ENCODE peak calls at places on chromosome 22, in ten cellular contexts. S is GDM1; L is T-helper 9 cell; K is NCI-H1092 treated with DMSO at 0.1 percent for 48 hours; J is activated T-helper 1 cell treated with anti-CD3 and anti-CD28 coated beads, Interleukin-12 subunit alpha, Interleukin-12 subunit beta, Interleukin-2, Interleukin-4 antibody, amounts not matched to agents 30 ng/mL and 10 ng/mL and 1 ng/mL, durations not matched to agents 14 hours and 24 hours and 36 hours; W is transverse colon; O is C1 segment of cervical spinal cord; H is stimulated activated CD4-positive, alpha-beta T cell treated with anti-CD3 and anti-CD28 coated beads, TNF-alpha, amount 100 ng/mL, for 24 hours; N is activated naive CD4-positive, alpha-beta T cell treated with anti-CD3 and anti-CD28 coated beads, Interleukin-2, amount 10 ng/mL, durations not matched to agents 7 days and 5 days; M is activated effector memory CD4-positive, alpha-beta T cell treated with anti-CD3 and anti-CD28 coated beads, Interleukin-2, amount 50 U/mL, for 16 hours. D is an unnamed sample.

GRCh38 chr22:38716271-38716670 is 10.5 kb downstream of the GTPBP1 start:
- DNase-seq in W (peak), O (no peak), H (no peak), J (no peak), N (no peak), M (no peak), L (no peak), K (no peak), S (no peak), D (no peak)

GRCh38 chr22:49418341-49418894 is 409.3 kb downstream of the BRD1 start:
- DNase-seq in M (peak), L (no peak), W (no peak), H (no peak), J (no peak), O (no peak), K (no peak), S (no peak), N (no peak), D (no peak)

GRCh38 chr22:46081036-46081830 is 69.1 kb upstream of the PPARA start:
- DNase-seq in O (no peak), K (no peak), J (no peak), N (no peak), L (no peak), W (peak), S (no peak), H (no peak), M (peak), D (peak)

GRCh38 chr22:44366372-44367310 is 53.9 kb upstream of the SHISAL1 start:
- DNase-seq in K (no peak), H (no peak), L (no peak), J (no peak), O (no peak), M (no peak), W (no peak), S (no peak), N (no peak), D (peak)

GRCh38 chr22:47851586-47851985 is 1089.1 kb downstream of the TBC1D22A start:
- DNase-seq in N (no peak), H (no peak), W (no peak), S (no peak), O (no peak), L (no peak), M (no peak), J (no peak), K (no peak), D (no peak)

GRCh38 chr22:23759566-23759965 is 3.2 kb upstream of the C22orf15 start:
- DNase-seq in K (no peak), O (no peak), J (no peak), L (no peak), M (no peak), W (no peak), N (no peak), H (no peak), S (no peak), D (no peak)

GRCh38 chr22:46581580-46582244 is 38.5 kb upstream of the GRAMD4 start:
- DNase-seq in S (no peak), J (no peak), W (peak), M (no peak), L (no peak), H (no peak), N (no peak), K (no peak), O (no peak), D (peak)

GRCh38 chr22:22935546-22936157 is 48.0 kb downstream of the IGLL5 start:
- DNase-seq in H (no peak), W (peak), J (no peak), O (no peak), S (no peak), N (no peak), K (no peak), M (no peak), L (no peak), D (peak)

GRCh38 chr22:37740455-37741311 is 43.8 kb downstream of the TRIOBP start:
- DNase-seq in K (no peak), M (no peak), J (no peak), W (no peak), L (no peak), N (no peak), H (no peak), S (no peak), O (no peak), D (no peak)

GRCh38 chr22:29470159-29470855 is 9.7 kb upstream of the NEFH start:
- DNase-seq in N (peak), W (peak), L (peak), J (peak), K (peak), M (peak), H (peak), S (no peak), O (peak), D (peak)

GRCh38 chr22:35749808-35750207 is 32.1 kb downstream of the APOL5 start:
- DNase-seq in L (no peak), J (no peak), S (no peak), H (no peak), M (no peak), K (no peak), N (no peak), W (no peak), O (no peak), D (no peak)

GRCh38 chr22:43293259-43293658 is 49.9 kb downstream of the SCUBE1 start:
- DNase-seq in M (no peak), J (no peak), K (no peak), H (no peak), S (no peak), N (no peak), W (peak), O (no peak), L (no peak), D (no peak)

GRCh38 chr22:27377901-27378300 is 423.7 kb downstream of the MN1 start:
- DNase-seq in K (peak), O (no peak), W (peak), M (no peak), H (no peak), S (no peak), N (no peak), J (no peak), L (no peak), D (no peak)

GRCh38 chr22:35739642-35740041 is 22.0 kb downstream of the APOL5 start:
- DNase-seq in L (no peak), W (no peak), N (no peak), S (no peak), K (no peak), O (no peak), M (no peak), J (no peak), H (no peak), D (no peak)

GRCh38 chr22:22896601-22897000 is 9.0 kb downstream of the IGLL5 start:
- DNase-seq in L (no peak), S (no peak), N (no peak), W (no peak), K (no peak), O (no peak), H (no peak), M (peak), J (no peak), D (no peak)

GRCh38 chr22:37745548-37746365 is 48.9 kb downstream of the TRIOBP start:
- DNase-seq in K (peak), W (peak), J (peak), L (peak), N (peak), O (peak), H (peak), S (peak), M (peak), D (peak)

GRCh38 chr22:45246060-45246985 is 5.6 kb upstream of the KIAA0930 start:
- DNase-seq in J (no peak), S (no peak), W (peak), N (no peak), L (no peak), K (no peak), M (no peak), O (no peak), H (no peak), D (no peak)

GRCh38 chr22:38026130-38027111 is 30.8 kb upstream of the PICK1 start:
- DNase-seq in S (no peak), N (no peak), K (no peak), H (no peak), J (no peak), M (no peak), W (no peak), L (no peak), O (peak), D (no peak)

D was measured in spleen.